ENCODE peak calls at places on chromosome 15, in nine cellular contexts. K is H7; J is SK-N-SH; G is HTR-8/SVneo; I is stimulated activated CD4-positive, alpha-beta T cell treated with anti-CD3 and anti-CD28 coated beads, Interleukin-15, amount 100 ng/mL, for 1 hour; R is right lobe of liver; B is MV-4-11; H is psoas muscle; D is SJCRH30. Z is an unnamed sample.

GRCh38 chr15:71691700-71692417 is 118.5 kb upstream of the NR2E3 start:
- DNase-seq in H (peak), R (no peak), J (no peak), D (peak), B (no peak), I (no peak), K (no peak), G (no peak), Z (no peak)

GRCh38 chr15:50247819-50248650 is 17.5 kb downstream of the HDC start:
- DNase-seq in R (peak), D (no peak), H (no peak), I (no peak), B (peak), J (no peak), G (no peak), K (no peak), Z (peak)

GRCh38 chr15:101232677-101233076 is 19.2 kb downstream of the CHSY1 start:
- DNase-seq in R (no peak), G (no peak), H (peak), I (no peak), J (no peak), K (peak), B (no peak), D (no peak), Z (no peak)

GRCh38 chr15:96171271-96171739 is 159.2 kb upstream of the NR2F2 start:
- DNase-seq in K (no peak), H (no peak), I (no peak), R (no peak), D (peak), B (no peak), G (no peak), J (no peak), Z (no peak)

GRCh38 chr15:98043160-98044059 is 82.9 kb downstream of the ARRDC4 start:
- DNase-seq in J (peak), K (no peak), G (no peak), I (no peak), H (no peak), B (no peak), D (no peak), R (peak), Z (peak)

GRCh38 chr15:60941448-60941847 is 287.7 kb downstream of the RORA start:
- DNase-seq in H (peak), J (no peak), D (no peak), I (no peak), K (no peak), R (no peak), B (no peak), G (peak), Z (no peak)

GRCh38 chr15:22954326-22954725 is 25.8 kb downstream of the CYFIP1 start:
- DNase-seq in D (no peak), J (no peak), K (peak), I (no peak), R (no peak), H (no peak), G (no peak), B (no peak), Z (no peak)

GRCh38 chr15:25346371-25346770 is 92.5 kb downstream of the UBE3A start:
- DNase-seq in D (no peak), H (no peak), B (no peak), J (no peak), R (no peak), K (no peak), I (no peak), G (no peak), Z (no peak)

GRCh38 chr15:99682455-99682854 is 50.8 kb downstream of the LYSMD4 start:
- DNase-seq in J (no peak), H (no peak), I (no peak), K (no peak), B (no peak), D (peak), G (no peak), R (no peak), Z (no peak)

GRCh38 chr15:34708422-34708821 is 46.4 kb downstream of the GJD2 start:
- DNase-seq in D (peak), B (peak), J (peak), I (no peak), K (peak), G (peak), H (no peak), R (no peak), Z (peak)